ENCODE peak calls at places on chromosomes 11 and 22, in four cellular contexts. C is K562, W is GM12878, L is HepG2. N is an unnamed sample.

GRCh38 chr11:4038973-4039372 is 55.6 kb upstream of the RRM1 start:
- DNase-seq in C (no peak), W (no peak), L (no peak), N (no peak)

GRCh38 chr11:57659669-57660068 is 2.1 kb downstream of the CLP1 start:
- DNase-seq in W (no peak), L (no peak), C (no peak), N (no peak)

GRCh38 chr11:71326328-71326940 is 74.1 kb upstream of the SHANK2 start:
- DNase-seq in W (no peak), L (no peak), C (no peak), N (no peak)

GRCh38 chr11:11003226-11003625 is 145.4 kb upstream of the ZBED5 start:
- DNase-seq in W (no peak), C (no peak), L (no peak), N (no peak)

GRCh38 chr11:128492461-128492860 is 94.9 kb downstream of the ETS1 start:
- DNase-seq in L (no peak), C (no peak), W (no peak), N (no peak)

GRCh38 chr22:41976070-41976901 is 7.0 kb downstream of the SEPTIN3 start:
- DNase-seq in L (no peak), W (no peak), C (no peak), N (peak)

GRCh38 chr11:5596611-5597201 is at the start of gene TRIM6:
- DNase-seq in L (no peak), W (no peak), C (peak), N (peak)

GRCh38 chr22:49426098-49426497 is 401.6 kb downstream of the BRD1 start:
- DNase-seq in C (no peak), W (no peak), L (no peak), N (no peak)

GRCh38 chr11:61890536-61891330 is 612 bp downstream of the FADS3 start:
- DNase-seq in C (peak), W (no peak), L (peak), N (no peak)

GRCh38 chr11:62555464-62556092 is 9.0 kb upstream of the AHNAK start:
- DNase-seq in W (peak), L (no peak), C (peak), N (no peak)

GRCh38 chr11:112881461-112881860 is 79.8 kb upstream of the NCAM1 start:
- DNase-seq in L (no peak), C (peak), W (no peak), N (no peak)

GRCh38 chr11:77884186-77884828 is 63.4 kb downstream of the AAMDC start:
- DNase-seq in L (no peak), W (no peak), C (no peak), N (no peak)

GRCh38 chr11:9664276-9665171 is 647 bp downstream of the SWAP70 start:
- DNase-seq in C (peak), W (no peak), L (peak), N (peak)

GRCh38 chr22:25199726-25200520 is at the start of gene CRYBB3:
- DNase-seq in W (no peak), L (no peak), C (no peak), N (no peak)

GRCh38 chr22:25193130-25193529 is 6.5 kb upstream of the CRYBB3 start:
- DNase-seq in W (no peak), L (no peak), C (no peak), N (no peak)

GRCh38 chr22:25193548-25193947 is 6.1 kb upstream of the CRYBB3 start:
- DNase-seq in C (no peak), L (no peak), W (no peak), N (no peak)

GRCh38 chr22:25197335-25197734 is 2.3 kb upstream of the CRYBB3 start:
- DNase-seq in L (no peak), C (no peak), W (no peak), N (no peak)

DNA sequence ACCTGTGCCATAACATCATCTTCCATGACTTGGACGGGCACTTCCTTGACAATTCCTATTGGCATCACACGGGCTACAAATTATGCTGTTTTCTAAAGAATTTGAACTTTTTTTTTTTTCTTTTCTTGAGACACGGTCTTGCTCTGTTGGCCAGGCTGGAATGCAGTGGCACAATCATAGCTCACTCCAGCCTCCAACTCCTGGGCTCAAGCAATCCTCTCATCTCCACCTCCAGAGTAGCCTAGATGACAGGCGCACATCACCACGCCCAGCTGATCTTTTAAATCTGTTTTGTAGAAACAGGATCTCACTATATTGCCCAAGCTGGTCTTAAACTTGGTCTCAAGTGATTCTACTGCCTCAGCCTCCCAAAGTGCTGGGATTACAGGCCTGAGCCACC is 3.3 kb upstream of the CRYBB3 start:
- DNase-seq in L (no peak), C (no peak), W (no peak), N (no peak)
- TF ChIP-seq FOXM1 in L (no peak), C (no peak), W (no peak), N (no peak)

DNA sequence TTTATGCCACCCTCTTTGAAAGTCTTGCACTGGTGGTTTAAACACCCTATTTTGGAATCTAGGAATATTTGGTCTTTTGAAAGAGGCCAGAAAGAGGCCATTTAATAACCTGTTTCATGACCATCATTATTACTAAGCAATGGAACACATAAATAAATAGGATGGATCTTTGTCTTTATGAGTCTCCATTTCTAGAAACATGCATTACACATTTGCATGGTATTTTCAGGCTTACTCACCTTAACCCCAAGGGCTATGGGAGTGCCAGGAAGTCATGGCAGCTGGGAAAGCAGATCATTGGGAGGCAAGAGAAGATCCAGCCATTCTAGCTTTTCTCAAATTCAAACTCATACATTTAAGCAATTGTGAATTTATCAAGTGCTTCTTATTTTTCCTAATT is 185.8 kb upstream of the POU2AF2 start:
- DNase-seq in C (no peak), L (no peak), W (no peak), N (no peak)
- TF ChIP-seq BHLHE40 in C (no peak), L (no peak), W (no peak), N (no peak)

GRCh38 chr11:1373536-1374214 is 16.1 kb upstream of the BRSK2 start:
- DNase-seq in L (no peak), W (no peak), C (no peak), N (no peak)
- TF ChIP-seq FOXM1 in L (no peak), W (no peak), C (no peak), N (no peak)

GRCh38 chr11:36567684-36568083 is at the start of gene RAG1:
- DNase-seq in C (no peak), W (no peak), L (no peak), N (no peak)

GRCh38 chr11:36565033-36565610 is 2.7 kb upstream of the RAG1 start:
- DNase-seq in W (no peak), C (no peak), L (no peak), N (no peak)

GRCh38 chr11:36569095-36569494 is 1.3 kb downstream of the RAG1 start:
- DNase-seq in L (no peak), W (no peak), C (no peak), N (no peak)

GRCh38 chr11:36564376-36565032 is 3.3 kb upstream of the RAG1 start:
- DNase-seq in W (peak), L (peak), C (peak), N (peak)

GRCh38 chr11:36566407-36567053 is 1.3 kb upstream of the RAG1 start:
- DNase-seq in W (no peak), C (no peak), L (no peak), N (no peak)
- TF ChIP-seq BHLHE40 in W (no peak), C (no peak), L (no peak), N (no peak)

DNA sequence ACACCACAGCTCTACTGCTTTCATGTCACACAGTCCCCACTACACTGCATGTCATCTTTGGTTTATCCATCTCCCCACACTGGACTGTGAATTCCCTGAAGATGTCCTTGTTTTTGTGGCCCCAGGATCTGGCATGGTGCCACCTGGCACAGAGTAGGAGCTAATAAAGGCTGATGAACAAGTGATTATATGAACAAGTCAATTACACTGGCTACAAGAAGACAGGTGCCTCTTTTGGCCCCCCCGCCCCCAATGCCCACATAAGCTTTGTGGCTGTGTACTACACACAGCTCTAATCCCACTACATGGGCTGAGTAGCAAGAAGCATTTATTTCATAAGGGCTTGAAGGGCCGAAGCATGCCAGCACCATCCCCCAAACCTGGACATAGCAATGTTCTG is 24.7 kb downstream of the PLEKHA7 start:
- DNase-seq in L (no peak), W (no peak), C (no peak), N (no peak)
- TF ChIP-seq FOXM1 in L (no peak), W (no peak), C (no peak), N (no peak)

GRCh38 chr11:60776167-60776566 is 9.0 kb upstream of the MS4A10 start:
- DNase-seq in W (no peak), L (no peak), C (no peak), N (no peak)
- TF ChIP-seq BHLHE40 in W (no peak), L (no peak), C (no peak), N (no peak)

N was measured in HEK293T.